ENCODE peak calls at places on chromosomes 5 and 9, in seven cellular contexts. A is kidney epithelial cell, B is cardiac muscle cell, C is HepG2, X is body of pancreas, G is fibroblast of lung, D is hepatocyte. F is an unnamed sample.

GRCh38 chr5:116361171-116361967 is 213.3 kb downstream of the SEMA6A start:
- DNase-seq in A (no peak), B (peak), C (no peak), X (peak), G (peak), D (peak), F (peak)

GRCh38 chr5:113950186-113950585 is 411.7 kb upstream of the KCNN2 start:
- DNase-seq in A (no peak), B (no peak), C (no peak), X (no peak), G (no peak), D (no peak), F (no peak)

GRCh38 chr9:27340876-27341540 is 44.1 kb upstream of the EQTN start:
- DNase-seq in A (no peak), B (peak), C (no peak), X (no peak), G (no peak), D (no peak), F (peak)

GRCh38 chr5:56815657-56816545 is 552 bp downstream of the MAP3K1 start:
- DNase-seq in A (no peak), B (no peak), C (no peak), X (peak), G (peak), D (peak), F (peak)

GRCh38 chr5:58074717-58075116 is 385.2 kb downstream of the PLK2 start:
- DNase-seq in A (no peak), B (no peak), C (no peak), X (no peak), G (no peak), D (no peak), F (no peak)

GRCh38 chr5:67435007-67435406 is 238.4 kb upstream of the CD180 start:
- DNase-seq in A (no peak), B (no peak), C (no peak), X (no peak), G (no peak), D (no peak), F (no peak)

GRCh38 chr5:124783285-124783684 is 36.8 kb upstream of the ZNF608 start:
- DNase-seq in A (no peak), B (no peak), C (no peak), X (no peak), G (no peak), D (no peak), F (no peak)

GRCh38 chr9:38006163-38006562 is 62.9 kb downstream of the SHB start:
- DNase-seq in A (no peak), B (no peak), C (no peak), X (no peak), G (no peak), D (no peak), F (no peak)

GRCh38 chr9:79477955-79478751 is 93.6 kb upstream of the TLE4 start:
- DNase-seq in A (peak), B (peak), C (peak), X (peak), G (no peak), D (peak), F (peak)

GRCh38 chr5:90356612-90357011 is 52.9 kb downstream of the CETN3 start:
- DNase-seq in A (no peak), B (peak), C (no peak), X (no peak), G (peak), D (no peak), F (no peak)

GRCh38 chr9:101674165-101674564 is 64.3 kb downstream of the GRIN3A start:
- DNase-seq in A (no peak), B (no peak), C (no peak), X (no peak), G (no peak), D (no peak), F (no peak)

GRCh38 chr5:111224561-111224989 is 391 bp downstream of the CAMK4 start:
- DNase-seq in A (no peak), B (no peak), C (no peak), X (no peak), G (no peak), D (no peak), F (no peak)

GRCh38 chr5:151450605-151451004 is 3.2 kb downstream of the SLC36A1 start:
- DNase-seq in A (no peak), B (no peak), C (peak), X (no peak), G (no peak), D (peak), F (no peak)

GRCh38 chr5:120817044-120817985 is 353.2 kb downstream of the PRR16 start:
- DNase-seq in A (no peak), B (peak), C (no peak), X (no peak), G (peak), D (peak), F (no peak)

GRCh38 chr9:19976226-19976625 is 187.4 kb upstream of the SLC24A2 start:
- DNase-seq in A (no peak), B (no peak), C (no peak), X (no peak), G (no peak), D (no peak), F (no peak)

GRCh38 chr5:141850183-141850768 is 27.9 kb downstream of the PCDH1 start:
- DNase-seq in A (no peak), B (peak), C (no peak), X (peak), G (peak), D (peak), F (peak)

GRCh38 chr5:82314964-82315728 is 37.0 kb upstream of the RPS23 start:
- DNase-seq in A (no peak), B (peak), C (no peak), X (no peak), G (peak), D (no peak), F (no peak)

GRCh38 chr5:138594305-138595058 is 19.3 kb upstream of the HSPA9 start:
- DNase-seq in A (no peak), B (no peak), C (no peak), X (no peak), G (no peak), D (no peak), F (no peak)

GRCh38 chr5:55691265-55692105 is 20.6 kb downstream of the SLC38A9 start:
- DNase-seq in A (no peak), B (peak), C (peak), X (no peak), G (peak), D (peak), F (peak)

GRCh38 chr5:128169369-128170017 is 85.9 kb downstream of the SLC12A2 start:
- DNase-seq in A (no peak), B (no peak), C (no peak), X (no peak), G (no peak), D (no peak), F (no peak)

GRCh38 chr5:1294839-1295649 is at the start of gene TERT:
- DNase-seq in A (no peak), B (no peak), C (no peak), X (no peak), G (no peak), D (peak), F (peak)

GRCh38 chr5:116032094-116032517 is at the start of gene ARL14EPL:
- DNase-seq in A (peak), B (peak), C (peak), X (peak), G (peak), D (peak), F (no peak)

GRCh38 chr9:15422355-15423327 is at the start of gene SNAPC3:
- DNase-seq in A (peak), B (peak), C (peak), X (peak), G (peak), D (peak), F (peak)

GRCh38 chr9:92592946-92593860 is 57.4 kb upstream of the ECM2 start:
- DNase-seq in A (no peak), B (peak), C (no peak), X (no peak), G (no peak), D (no peak), F (no peak)

GRCh38 chr9:36037580-36038169 is 962 bp downstream of the RECK start:
- DNase-seq in A (no peak), B (peak), C (no peak), X (no peak), G (peak), D (peak), F (no peak)

GRCh38 chr9:93233033-93233432 is 49.1 kb downstream of the WNK2 start:
- DNase-seq in A (no peak), B (no peak), C (no peak), X (no peak), G (no peak), D (no peak), F (no peak)

GRCh38 chr5:80959138-80959537 is 1.0 kb upstream of the RASGRF2 start:
- DNase-seq in A (no peak), B (no peak), C (no peak), X (no peak), G (no peak), D (no peak), F (no peak)

GRCh38 chr5:143596824-143597223 is 193.3 kb upstream of the NR3C1 start:
- DNase-seq in A (no peak), B (no peak), C (no peak), X (no peak), G (no peak), D (no peak), F (no peak)

DNA sequence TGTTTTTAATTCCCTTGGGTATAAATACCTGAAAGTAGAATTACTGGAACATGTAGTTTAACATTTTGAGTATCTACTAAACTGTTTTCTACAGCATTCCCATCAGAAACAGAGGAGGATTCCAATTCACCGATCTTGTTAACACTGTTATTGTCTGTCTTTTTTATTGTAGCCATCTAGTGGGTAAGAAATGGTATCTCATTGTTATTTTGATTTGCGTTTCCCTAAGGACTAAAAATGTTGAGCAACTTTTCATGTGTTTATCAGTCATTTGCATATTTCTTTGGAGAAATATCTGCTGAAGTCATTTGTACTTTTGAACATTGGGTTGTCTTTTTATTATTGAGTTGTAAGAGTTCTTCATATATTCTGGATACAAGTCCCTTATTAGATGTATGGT is 135.2 kb upstream of the NFIL3 start:
- DNase-seq in A (no peak), B (peak), C (no peak), X (no peak), G (peak), D (no peak), F (no peak)
- H3K4me3 ChIP-seq in A (no peak), B (no peak), C (no peak), X (no peak), G (no peak), D (no peak), F (no peak)

GRCh38 chr9:126327016-126327749 is 554 bp downstream of the MVB12B start:
- DNase-seq in A (no peak), B (no peak), C (no peak), X (peak), G (no peak), D (no peak), F (peak)

GRCh38 chr9:126329476-126330275 is 3.0 kb downstream of the MVB12B start:
- DNase-seq in A (no peak), B (no peak), C (no peak), X (no peak), G (no peak), D (no peak), F (no peak)

GRCh38 chr9:126326228-126327015 is at the start of gene MVB12B:
- DNase-seq in A (no peak), B (peak), C (no peak), X (peak), G (no peak), D (peak), F (peak)

GRCh38 chr9:126327750-126328120 is 1.1 kb downstream of the MVB12B start:
- DNase-seq in A (no peak), B (no peak), C (no peak), X (no peak), G (no peak), D (no peak), F (no peak)

GRCh38 chr9:126328415-126328814 is 1.8 kb downstream of the MVB12B start:
- DNase-seq in A (no peak), B (no peak), C (no peak), X (no peak), G (no peak), D (no peak), F (no peak)
- H3K4me3 ChIP-seq in A (no peak), B (no peak), C (no peak), X (no peak), G (no peak), D (no peak), F (no peak)

DNA sequence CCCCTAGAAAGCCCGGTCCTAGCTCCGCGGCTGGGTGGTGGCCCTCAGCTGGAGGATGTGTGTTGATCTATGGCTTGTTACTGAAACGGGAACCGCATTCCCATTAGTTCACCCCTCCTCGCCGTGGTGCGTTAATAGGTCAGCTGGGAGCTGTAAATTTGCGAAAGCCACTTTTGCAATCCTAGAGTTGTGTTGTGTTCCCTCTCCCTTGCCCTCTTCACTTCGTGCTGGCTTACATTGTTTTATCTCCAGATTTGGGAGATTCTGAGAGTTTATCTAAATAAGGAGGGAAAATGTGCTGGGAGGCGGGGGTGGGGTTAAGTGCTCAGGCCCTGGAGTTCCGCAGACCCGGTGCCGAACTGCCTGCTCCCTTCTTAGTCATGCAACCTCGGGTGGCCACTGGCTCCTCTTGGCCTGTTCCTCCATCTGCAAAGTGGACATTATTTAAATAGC is 62.8 kb downstream of the HMCN2 start:
- DNase-seq in A (no peak), B (peak), C (no peak), X (no peak), G (peak), D (no peak), F (peak)
- H3K4me3 ChIP-seq in A (no peak), B (no peak), C (no peak), X (no peak), G (no peak), D (no peak), F (no peak)

GRCh38 chr5:177366528-177367322 is 9.0 kb downstream of the RGS14 start:
- DNase-seq in A (peak), B (peak), C (peak), X (peak), G (peak), D (peak), F (peak)

GRCh38 chr5:177364159-177364962 is 6.6 kb downstream of the RGS14 start:
- DNase-seq in A (no peak), B (peak), C (no peak), X (no peak), G (no peak), D (no peak), F (peak)

GRCh38 chr5:177367323-177367848 is 9.7 kb downstream of the RGS14 start:
- DNase-seq in A (no peak), B (no peak), C (no peak), X (no peak), G (no peak), D (no peak), F (no peak)

GRCh38 chr5:177367981-177368960 is 10.5 kb downstream of the RGS14 start:
- DNase-seq in A (no peak), B (no peak), C (no peak), X (peak), G (no peak), D (no peak), F (peak)

GRCh38 chr5:177365845-177366527 is 8.3 kb downstream of the RGS14 start:
- DNase-seq in A (no peak), B (no peak), C (no peak), X (no peak), G (no peak), D (no peak), F (peak)
- H3K4me3 ChIP-seq in A (no peak), B (no peak), C (peak), X (no peak), G (no peak), D (no peak), F (peak)

GRCh38 chr5:42950466-42951168 is 89.5 kb downstream of the ANXA2R start:
- DNase-seq in A (peak), B (peak), C (no peak), X (peak), G (peak), D (no peak), F (peak)
- H3K4me3 ChIP-seq in A (peak), B (no peak), C (no peak), X (no peak), G (peak), D (no peak), F (no peak)

GRCh38 chr9:137029058-137029922 is 1.3 kb upstream of the ABCA2 start:
- DNase-seq in A (no peak), B (peak), C (peak), X (peak), G (peak), D (peak), F (peak)
- H3K4me3 ChIP-seq in A (no peak), B (peak), C (no peak), X (no peak), G (no peak), D (no peak), F (peak)

GRCh38 chr9:129569506-129570449 is 51.1 kb downstream of the C9orf50 start:
- DNase-seq in A (no peak), B (peak), C (peak), X (peak), G (peak), D (peak), F (peak)
- H3K4me3 ChIP-seq in A (no peak), B (no peak), C (peak), X (no peak), G (no peak), D (no peak), F (peak)

GRCh38 chr9:127397722-127398647 is 1.0 kb downstream of the SLC2A8 start:
- DNase-seq in A (no peak), B (peak), C (peak), X (peak), G (peak), D (peak), F (peak)
- H3K4me3 ChIP-seq in A (peak), B (peak), C (peak), X (peak), G (peak), D (peak), F (peak)

F was measured in H7.